ENCODE peak calls at places on chromosomes 5 and 9, in eight cellular contexts. B is kidney glomerular epithelial cell, L is skeletal muscle cell, T is NCI-H1105 treated with DMSO at 0.1 percent for 48 hours, Y is NCI-H2081, C is HTR-8/SVneo, S is C1 segment of cervical spinal cord, W is cardiac muscle cell. R is an unnamed sample.

GRCh38 chr5:180067986-180068385 is 3.6 kb downstream of the RNF130 start:
- DNase-seq in W (no peak), L (no peak), C (no peak), T (no peak), B (no peak), S (peak; percentile 37), Y (no peak), R (no peak)

GRCh38 chr5:132669455-132669820 is 4.4 kb upstream of the IL4 start:
- DNase-seq in C (no peak), B (no peak), S (no peak), L (no peak), T (no peak), Y (no peak), W (no peak), R (no peak)

GRCh38 chr5:68285857-68286611 is 70.5 kb downstream of the PIK3R1 start:
- DNase-seq in C (no peak), T (peak; percentile 7), S (no peak), L (no peak), B (peak; percentile 62), W (peak; percentile 57), Y (peak; percentile 23), R (peak; percentile 51)

GRCh38 chr9:14164908-14165307 is 149.0 kb downstream of the NFIB start:
- DNase-seq in W (no peak), B (no peak), S (no peak), L (no peak), T (no peak), C (no peak), Y (no peak), R (no peak)

GRCh38 chr9:116190997-116191396 is 37.4 kb downstream of the PAPPA start:
- DNase-seq in T (no peak), B (peak; percentile 64), Y (no peak), L (peak; percentile 77), W (no peak), C (no peak), S (no peak), R (no peak)

GRCh38 chr5:78530342-78531096 is 118.1 kb downstream of the LHFPL2 start:
- DNase-seq in B (peak; percentile 94), C (no peak), L (no peak), Y (no peak), W (no peak), T (no peak), S (no peak), R (no peak)

GRCh38 chr9:21513431-21513830 is 31.3 kb upstream of the IFNE start:
- DNase-seq in L (peak; percentile 19), C (no peak), Y (no peak), W (no peak), T (no peak), S (no peak), B (no peak), R (no peak)

GRCh38 chr5:74251106-74252032 is 389.2 kb downstream of the ENC1 start:
- DNase-seq in B (peak; percentile 98), S (no peak), L (peak; percentile 96), C (peak; percentile 88), T (no peak), W (no peak), Y (peak; percentile 25), R (peak; percentile 56)

GRCh38 chr5:164818440-164818839 is 1313.0 kb downstream of the MAT2B start:
- DNase-seq in C (no peak), L (no peak), T (no peak), S (no peak), W (no peak), B (no peak), Y (no peak), R (no peak)

GRCh38 chr9:137194909-137195308 is 5.6 kb downstream of the TPRN start:
- DNase-seq in B (no peak), T (peak; percentile 78), S (peak; percentile 37), Y (peak; percentile 33), C (no peak), L (no peak), W (no peak), R (no peak)

GRCh38 chr9:116687074-116687761 is at the start of gene TRIM32:
- DNase-seq in S (peak; percentile 91), W (peak; percentile 95), T (peak; percentile 86), B (peak; percentile 37), C (peak; percentile 81), L (peak; percentile 49), Y (peak; percentile 91), R (peak; percentile 85)

R was measured in NCI-H748 treated with DMSO at 0.1 percent for 48 hours.